ENCODE peak calls at places on chromosomes 11 and 22, in ten cellular contexts. O is thyroid gland, T is thoracic aorta, B is heart right ventricle, P is GM23248, Q is colonic mucosa, K is aorta, I is IMR-90, R is Peyer's patch, L is uterus. F is an unnamed sample.

GRCh38 chr11:17287058-17287457 is 10.5 kb downstream of the NUCB2 start:
- DNase-seq in Q (no peak), K (no peak), I (no peak), O (no peak), B (no peak), L (no peak), T (no peak), R (no peak), P (no peak), F (no peak)

GRCh38 chr11:95147364-95147905 is 57.8 kb downstream of the ENDOD1 start:
- DNase-seq in B (no peak), L (peak; percentile 75), O (no peak), T (no peak), I (peak; percentile 93), P (peak; percentile 93), Q (no peak), R (no peak), K (no peak), F (no peak)

GRCh38 chr11:126628790-126629621 is 273.5 kb downstream of the ST3GAL4 start:
- DNase-seq in L (no peak), Q (no peak), I (peak; percentile 55), T (no peak), P (peak; percentile 95), R (no peak), B (no peak), K (no peak), O (no peak), F (no peak)

GRCh38 chr11:116148056-116148455 is 624.7 kb downstream of the BUD13 start:
- DNase-seq in P (no peak), I (no peak), Q (no peak), K (no peak), L (no peak), B (no peak), O (no peak), R (no peak), T (no peak), F (no peak)

GRCh38 chr11:78299000-78299712 is 110.4 kb downstream of the USP35 start:
- DNase-seq in I (no peak), L (no peak), P (no peak), R (no peak), T (no peak), Q (no peak), B (no peak), O (no peak), K (no peak), F (no peak)

GRCh38 chr11:74446445-74446844 is 20.9 kb downstream of the KCNE3 start:
- DNase-seq in L (no peak), P (no peak), K (no peak), R (no peak), B (no peak), I (no peak), O (no peak), T (no peak), Q (no peak), F (no peak)

GRCh38 chr11:17396598-17397310 is 8.3 kb upstream of the KCNJ11 start:
- DNase-seq in K (no peak), Q (no peak), T (no peak), O (no peak), L (no peak), I (no peak), R (no peak), B (no peak), P (no peak), F (no peak)

GRCh38 chr11:132311703-132312102 is 941.3 kb downstream of the NTM start:
- DNase-seq in I (no peak), B (no peak), L (no peak), O (no peak), T (no peak), K (no peak), Q (no peak), P (no peak), R (no peak), F (no peak)

GRCh38 chr11:91860661-91861060 is 364.0 kb upstream of the FAT3 start:
- DNase-seq in I (no peak), R (no peak), T (no peak), P (no peak), B (no peak), L (no peak), Q (no peak), O (peak; percentile 64), K (no peak), F (no peak)

GRCh38 chr11:44955019-44955738 is 4.5 kb upstream of the TP53I11 start:
- DNase-seq in R (no peak), T (no peak), O (peak; percentile 37), Q (peak; percentile 74), I (peak; percentile 92), P (peak; percentile 77), L (peak; percentile 59), K (no peak), B (peak; percentile 44), F (no peak)

DNA sequence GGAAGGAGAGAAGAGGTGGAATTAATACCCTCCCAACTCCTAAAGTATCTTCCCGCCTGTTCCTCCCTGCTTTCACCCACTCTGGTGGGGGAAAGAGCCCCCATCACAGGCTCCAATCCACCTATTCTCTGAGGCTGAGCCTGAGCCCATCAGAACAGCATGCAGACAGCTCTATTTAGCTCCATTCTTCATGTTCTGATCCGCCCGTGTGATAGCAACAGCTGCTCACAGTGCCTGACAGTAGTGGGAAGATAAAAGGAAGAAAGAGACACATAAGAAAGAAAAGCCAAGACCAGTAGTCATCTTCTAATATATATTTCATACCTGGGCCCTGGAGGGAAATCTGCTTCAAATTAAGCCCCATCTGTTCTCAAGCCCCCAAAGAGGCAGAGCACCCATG is 80.3 kb upstream of the AKIP1 start:
- DNase-seq in P (no peak), K (no peak), L (no peak), I (no peak), B (no peak), O (no peak), R (no peak), T (no peak), Q (no peak), F (no peak)
- H3K4me1 ChIP-seq in P (peaks cover 47% of the 10 kb centered on the region), K (no peaks in the 10 kb centered on the region), L (no peaks in the 10 kb centered on the region), I (peaks cover 40% of the 10 kb centered on the region), B (peaks cover 51% of the 10 kb centered on the region), O (peaks cover 38% of the 10 kb centered on the region), R (peaks cover 10% of the 10 kb centered on the region), T (peaks cover 7% of the 10 kb centered on the region), Q (no peaks in the 10 kb centered on the region), F (no peaks in the 10 kb centered on the region)

GRCh38 chr11:129458756-129459535 is 83.3 kb downstream of the BARX2 start:
- DNase-seq in P (no peak), O (no peak), K (no peak), I (no peak), L (no peak), Q (peak; percentile 35), R (no peak), B (no peak), T (no peak), F (no peak)
- H3K27ac ChIP-seq in P (no peak overlapping the region), O (no peak overlapping the region), K (no peak overlapping the region), I (no peak overlapping the region), L (no peak overlapping the region), Q (no peak overlapping the region), R (no peak overlapping the region), B (no peak overlapping the region), T (no peak overlapping the region), F (no peak overlapping the region)

GRCh38 chr22:30640361-30640760 is 4.8 kb downstream of the SLC35E4 start:
- DNase-seq in R (no peak), Q (no peak), P (no peak), K (no peak), T (no peak), O (no peak), L (no peak), B (no peak), I (no peak), F (no peak)

GRCh38 chr22:30647536-30647935 is 12.0 kb downstream of the SLC35E4 start:
- DNase-seq in O (no peak), K (no peak), L (no peak), I (no peak), Q (no peak), P (no peak), T (no peak), R (no peak), B (no peak), F (no peak)

GRCh38 chr22:30640839-30641430 is 5.4 kb downstream of the SLC35E4 start:
- DNase-seq in T (no peak), Q (no peak), O (no peak), P (no peak), R (no peak), L (no peak), I (no peak), B (no peak), K (no peak), F (no peak)

GRCh38 chr22:30646518-30647160 is 11.1 kb downstream of the SLC35E4 start:
- DNase-seq in L (no peak), R (no peak), O (no peak), K (no peak), Q (no peak), B (no peak), P (no peak), I (no peak), T (no peak), F (no peak)

DNA sequence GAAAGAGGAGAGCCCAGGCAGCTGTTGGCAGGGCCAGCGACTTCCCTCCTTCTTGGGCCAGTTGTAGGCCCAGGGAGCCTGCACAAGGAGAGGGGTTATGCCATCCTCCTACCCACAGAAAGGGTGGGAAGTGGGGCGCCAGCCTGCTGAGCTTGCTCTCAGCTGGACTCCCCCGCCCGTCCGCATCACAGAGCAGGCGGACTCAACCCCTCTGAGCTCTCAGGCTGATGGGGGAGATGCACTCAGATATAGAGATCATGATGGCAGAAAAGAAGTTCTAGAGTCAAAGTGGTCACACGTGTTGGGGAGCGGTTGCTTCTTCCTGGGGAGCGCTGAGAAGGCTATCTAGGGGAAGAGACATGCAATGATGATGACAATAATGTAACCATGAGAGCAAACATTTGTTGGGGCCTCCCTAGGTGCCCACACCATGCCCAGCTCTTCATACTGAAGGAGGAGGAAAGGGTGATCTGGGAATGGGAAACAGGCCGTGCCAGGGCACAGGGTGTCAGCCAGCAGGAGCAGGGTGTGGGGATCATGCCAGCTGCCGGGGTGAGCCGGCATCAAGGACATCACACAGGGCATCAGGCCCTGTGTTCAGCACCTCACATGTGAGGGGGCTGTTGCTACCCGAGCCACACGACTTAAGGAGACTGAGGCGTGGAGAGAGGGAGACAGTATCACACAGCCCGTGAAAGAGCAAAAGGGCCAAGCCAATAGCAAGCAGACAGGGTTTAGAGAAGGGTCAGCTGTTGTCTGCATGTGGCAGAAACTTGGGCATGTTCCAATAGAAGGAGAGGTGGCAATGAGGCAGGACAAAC is 7.7 kb downstream of the SLC35E4 start:
- DNase-seq in R (no peak), I (no peak), O (no peak), P (no peak), B (peak; percentile 62), L (no peak), K (no peak), T (no peak), Q (no peak), F (no peak)
- H3K4me1 ChIP-seq in R (no peaks in the 10 kb centered on the region), I (peaks cover 8% of the 10 kb centered on the region), O (no peaks in the 10 kb centered on the region), P (peaks cover 10% of the 10 kb centered on the region), B (peaks cover 23% of the 10 kb centered on the region), L (no peaks in the 10 kb centered on the region), K (no peaks in the 10 kb centered on the region), T (no peaks in the 10 kb centered on the region), Q (no peaks in the 10 kb centered on the region), F (no peaks in the 10 kb centered on the region)

DNA sequence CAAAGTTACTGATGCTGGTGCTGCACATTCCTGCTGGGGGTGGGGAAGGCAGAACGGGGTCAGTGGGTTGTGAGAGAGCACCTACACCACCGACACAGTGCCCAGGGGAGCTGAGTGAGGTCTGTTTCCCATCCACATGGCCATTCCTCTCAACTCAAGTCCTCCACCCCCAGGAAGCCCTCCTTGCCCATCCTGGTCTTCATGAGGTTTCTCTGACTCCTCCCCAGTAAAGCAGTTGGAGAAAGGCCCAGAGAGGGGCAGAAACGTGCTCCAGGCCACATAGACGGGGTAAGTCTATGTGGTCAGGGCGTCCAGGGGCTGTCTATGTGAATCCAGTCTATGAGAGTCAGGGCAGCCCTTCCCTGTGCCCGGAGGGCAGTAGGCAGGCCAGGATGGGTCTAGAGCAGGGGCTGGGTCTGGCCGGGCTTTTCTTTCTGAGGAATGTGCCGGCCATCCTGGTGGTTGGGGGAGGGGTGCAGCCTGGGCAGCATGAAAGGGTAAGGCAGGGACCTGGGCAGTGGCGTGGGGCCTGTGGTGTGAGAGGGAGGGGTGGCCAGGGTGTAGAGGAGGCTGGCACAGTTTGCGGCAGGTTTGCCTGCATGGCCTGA is 11.8 kb downstream of the GUCD1 start:
- DNase-seq in K (no peak), Q (no peak), L (no peak), T (no peak), B (no peak), R (no peak), O (no peak), P (no peak), I (no peak), F (no peak)
- H3K27ac ChIP-seq in K (no peak overlapping the region), Q (no peak overlapping the region), L (no peak overlapping the region), T (no peak overlapping the region), B (peak overlapping the region; percentile 39), R (no peak overlapping the region), O (no peak overlapping the region), P (no peak overlapping the region), I (no peak overlapping the region), F (no peak overlapping the region)

F was measured in CD4-positive, CD25-positive, alpha-beta regulatory T cell.